ENCODE peak calls at places on chromosomes 7 and 10, in six cellular contexts. G is cardiac muscle cell, K is bronchial epithelial cell, Q is foreskin keratinocyte, V is endothelial cell, E is BE2C. A is an unnamed sample.

GRCh38 chr7:100357131-100357561 is 771 bp upstream of the PILRB start:
- DNase-seq in G (no peak), K (no peak), Q (no peak), V (no peak), E (no peak), A (no peak)

GRCh38 chr7:130927564-130927963 is 193.6 kb upstream of the KLF14 start:
- DNase-seq in G (no peak), K (no peak), Q (no peak), V (no peak), E (no peak), A (no peak)

GRCh38 chr7:83036721-83037380 is 125.8 kb downstream of the PCLO start:
- DNase-seq in G (no peak), K (no peak), Q (no peak), V (no peak), E (no peak), A (no peak)

GRCh38 chr7:55021053-55021452 is 2.2 kb downstream of the EGFR start:
- DNase-seq in G (no peak), K (no peak), Q (no peak), V (no peak), E (peak), A (no peak)

GRCh38 chr10:93997546-93997945 is 3.8 kb downstream of the PLCE1 start:
- DNase-seq in G (no peak), K (no peak), Q (no peak), V (no peak), E (no peak), A (no peak)

GRCh38 chr7:131501422-131501821 is 55.0 kb downstream of the PODXL start:
- DNase-seq in G (peak), K (peak), Q (peak), V (no peak), E (no peak), A (no peak)

GRCh38 chr7:3371601-3372000 is 70.5 kb downstream of the SDK1 start:
- DNase-seq in G (no peak), K (no peak), Q (no peak), V (no peak), E (no peak), A (no peak)

GRCh38 chr7:148697256-148697841 is 1.4 kb upstream of the CUL1 start:
- DNase-seq in G (peak), K (peak), Q (peak), V (no peak), E (peak), A (no peak)

GRCh38 chr10:81950358-81950757 is 75.4 kb downstream of the NRG3 start:
- DNase-seq in G (no peak), K (no peak), Q (no peak), V (no peak), E (no peak), A (no peak)

GRCh38 chr10:70352401-70353097 is 29.9 kb downstream of the LRRC20 start:
- DNase-seq in G (peak), K (peak), Q (no peak), V (no peak), E (no peak), A (no peak)

GRCh38 chr7:126052229-126052628 is 1122.6 kb upstream of the POT1 start:
- DNase-seq in G (no peak), K (no peak), Q (no peak), V (no peak), E (peak), A (no peak)

GRCh38 chr7:133315332-133316040 is 62.6 kb downstream of the EXOC4 start:
- DNase-seq in G (peak), K (no peak), Q (no peak), V (no peak), E (no peak), A (no peak)

GRCh38 chr10:107487284-107487683 is 322.8 kb upstream of the SORCS1 start:
- DNase-seq in G (no peak), K (peak), Q (peak), V (no peak), E (no peak), A (no peak)

GRCh38 chr10:88456730-88457129 is 126.4 kb downstream of the RNLS start:
- DNase-seq in G (peak), K (no peak), Q (no peak), V (no peak), E (no peak), A (no peak)

GRCh38 chr7:98399903-98400537 is 870 bp downstream of the BAIAP2L1 start:
- DNase-seq in G (peak), K (no peak), Q (no peak), V (peak), E (no peak), A (no peak)

GRCh38 chr10:7300327-7300726 is 110.5 kb downstream of the SFMBT2 start:
- DNase-seq in G (peak), K (no peak), Q (peak), V (no peak), E (peak), A (no peak)

GRCh38 chr10:72340510-72340895 is 14.2 kb downstream of the DNAJB12 start:
- DNase-seq in G (peak), K (no peak), Q (no peak), V (peak), E (peak), A (peak)

GRCh38 chr10:46544989-46545791 is 11.3 kb downstream of the GPRIN2 start:
- DNase-seq in G (peak), K (peak), Q (peak), V (no peak), E (peak), A (no peak)

GRCh38 chr7:36277247-36277542 is 112.5 kb upstream of the ANLN start:
- DNase-seq in G (no peak), K (no peak), Q (no peak), V (no peak), E (no peak), A (no peak)

GRCh38 chr7:148260605-148261004 is 330.0 kb upstream of the C7orf33 start:
- DNase-seq in G (peak), K (no peak), Q (no peak), V (no peak), E (no peak), A (no peak)

GRCh38 chr7:17952387-17952786 is 12.1 kb upstream of the SNX13 start:
- DNase-seq in G (no peak), K (no peak), Q (no peak), V (no peak), E (no peak), A (peak)

GRCh38 chr7:76397409-76398183 is 11.9 kb downstream of the SSC4D start:
- DNase-seq in G (peak), K (peak), Q (peak), V (peak), E (peak), A (peak)

GRCh38 chr10:29329420-29329819 is 40.5 kb downstream of the LYZL1 start:
- DNase-seq in G (peak), K (no peak), Q (no peak), V (no peak), E (no peak), A (no peak)

GRCh38 chr7:36127075-36127740 is 25.8 kb upstream of the EEPD1 start:
- DNase-seq in G (no peak), K (no peak), Q (no peak), V (no peak), E (no peak), A (no peak)

GRCh38 chr10:125283191-125283590 is 122.8 kb upstream of the CTBP2 start:
- DNase-seq in G (no peak), K (no peak), Q (no peak), V (no peak), E (no peak), A (no peak)

GRCh38 chr7:135645296-135645904 is 16.9 kb upstream of the STMP1 start:
- DNase-seq in G (peak), K (peak), Q (peak), V (no peak), E (peak), A (no peak)

GRCh38 chr7:131502810-131503545 is 53.5 kb downstream of the PODXL start:
- DNase-seq in G (peak), K (no peak), Q (peak), V (no peak), E (peak), A (no peak)

GRCh38 chr7:18191329-18191728 is 163.7 kb upstream of the PRPS1L1 start:
- DNase-seq in G (no peak), K (no peak), Q (no peak), V (no peak), E (no peak), A (no peak)

GRCh38 chr10:48789861-48790739 is 105.4 kb downstream of the WDFY4 start:
- DNase-seq in G (no peak), K (no peak), Q (no peak), V (no peak), E (no peak), A (no peak)

GRCh38 chr7:159143780-159144755 is 599 bp downstream of the VIPR2 start:
- DNase-seq in G (no peak), K (no peak), Q (no peak), V (peak), E (peak), A (no peak)

GRCh38 chr10:955127-955819 is 23.8 kb upstream of the LARP4B start:
- DNase-seq in G (no peak), K (no peak), Q (no peak), V (no peak), E (no peak), A (no peak)

GRCh38 chr10:100829103-100829870 is 83.5 kb upstream of the SLF2 start:
- DNase-seq in G (no peak), K (no peak), Q (no peak), V (no peak), E (no peak), A (peak)

GRCh38 chr7:103989785-103990775 is 622 bp upstream of the RELN start:
- DNase-seq in G (peak), K (no peak), Q (peak), V (peak), E (peak), A (peak)
- TF ChIP-seq CTCF in G (peak), K (no peak), Q (peak), V (peak), E (peak), A (no peak)

GRCh38 chr7:14305233-14305866 is 315.9 kb upstream of the ETV1 start:
- DNase-seq in G (no peak), K (no peak), Q (no peak), V (no peak), E (peak), A (no peak)
- TF ChIP-seq CTCF in G (no peak), K (no peak), Q (peak), V (peak), E (peak), A (no peak)

GRCh38 chr7:1473864-1474512 is 14.7 kb upstream of the MICALL2 start:
- DNase-seq in G (peak), K (peak), Q (peak), V (peak), E (peak), A (peak)
- TF ChIP-seq CTCF in G (peak), K (peak), Q (peak), V (peak), E (peak), A (peak)

GRCh38 chr7:21767300-21767900 is 178.3 kb downstream of the CDCA7L start:
- DNase-seq in G (peak), K (peak), Q (peak), V (peak), E (peak), A (peak)
- TF ChIP-seq CTCF in G (peak), K (peak), Q (peak), V (peak), E (peak), A (peak)

A was measured in GM10248.